ENCODE peak calls at places on chromosomes 1 and 21, in eight cellular contexts. N, I, Y, Q, W, K, J and A are unnamed samples.

GRCh38 chr1:31828341-31828740 is 12.5 kb upstream of the SPOCD1 start:
- DNase-seq in W (no peak), Y (no peak), K (no peak), J (no peak), Q (no peak), N (no peak), I (no peak), A (no peak)

GRCh38 chr1:33867684-33868083 is 3.8 kb downstream of the HMGB4 start:
- DNase-seq in Y (no peak), J (no peak), Q (no peak), K (no peak), I (no peak), N (no peak), W (no peak), A (no peak)

GRCh38 chr1:27563407-27564263 is 40.3 kb downstream of the AHDC1 start:
- DNase-seq in I (peak; percentile 74), Y (peak; percentile 77), Q (no peak), N (no peak), J (peak; percentile 68), W (no peak), K (peak; percentile 76), A (no peak)

GRCh38 chr1:42851420-42851819 is 5.0 kb downstream of the ZNF691 start:
- DNase-seq in W (no peak), Y (no peak), Q (no peak), J (no peak), K (no peak), I (no peak), N (no peak), A (no peak)

GRCh38 chr1:236103059-236103458 is 38.2 kb upstream of the NID1 start:
- DNase-seq in J (no peak), I (no peak), W (no peak), N (no peak), Y (no peak), K (no peak), Q (no peak), A (no peak)

GRCh38 chr1:225596736-225597135 is 56.2 kb downstream of the ENAH start:
- DNase-seq in J (no peak), N (no peak), W (no peak), Q (no peak), K (no peak), I (no peak), Y (no peak), A (no peak)

GRCh38 chr1:11080931-11081330 is 18.7 kb downstream of the EXOSC10 start:
- DNase-seq in W (no peak), N (no peak), Y (no peak), K (no peak), Q (no peak), I (no peak), J (no peak), A (no peak)

GRCh38 chr1:147723691-147724323 is 36.6 kb downstream of the GJA5 start:
- DNase-seq in K (peak; percentile 38), Q (no peak), I (no peak), J (peak; percentile 16), N (peak; percentile 26), W (peak; percentile 82), Y (peak; percentile 48), A (no peak)

GRCh38 chr1:43285269-43285986 is at the start of gene C1orf210:
- DNase-seq in K (no peak), Y (no peak), J (no peak), Q (no peak), I (no peak), W (peak; percentile 34), N (no peak), A (no peak)

GRCh38 chr21:40901690-40902089 is 54.7 kb upstream of the DSCAM start:
- DNase-seq in N (no peak), W (no peak), Y (peak; percentile 51), I (no peak), K (peak; percentile 34), J (no peak), Q (no peak), A (no peak)

DNA sequence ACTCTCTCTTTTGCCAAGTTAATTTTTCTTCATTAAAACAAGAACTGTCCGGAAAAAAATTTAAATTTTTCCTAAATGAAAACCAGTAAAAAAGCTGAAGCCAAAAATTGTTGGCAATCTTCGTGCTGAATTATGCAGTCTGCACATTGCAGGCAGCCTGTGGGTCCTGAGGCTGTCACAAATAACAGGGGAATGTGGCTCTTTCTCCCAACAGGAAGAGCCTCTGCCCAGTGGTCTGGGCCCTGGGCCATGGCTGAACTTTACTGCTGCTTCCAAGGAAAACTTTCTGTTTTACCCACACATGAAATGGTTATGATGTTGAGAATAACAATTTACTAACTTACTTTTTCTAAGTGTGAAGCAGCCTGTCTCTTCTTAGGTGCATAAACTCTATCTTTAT is 154.0 kb upstream of the SPAG17 start:
- DNase-seq in I (no peak), W (no peak), Y (no peak), N (no peak), Q (no peak), K (no peak), J (no peak), A (no peak)
- H3K9me3 ChIP-seq in I (no peaks in the 10 kb centered on the region), W (no peaks in the 10 kb centered on the region), Y (no peaks in the 10 kb centered on the region), N (no peaks in the 10 kb centered on the region), Q (no peaks in the 10 kb centered on the region), K (no peaks in the 10 kb centered on the region), J (no peaks in the 10 kb centered on the region), A (no peaks in the 10 kb centered on the region)

DNA sequence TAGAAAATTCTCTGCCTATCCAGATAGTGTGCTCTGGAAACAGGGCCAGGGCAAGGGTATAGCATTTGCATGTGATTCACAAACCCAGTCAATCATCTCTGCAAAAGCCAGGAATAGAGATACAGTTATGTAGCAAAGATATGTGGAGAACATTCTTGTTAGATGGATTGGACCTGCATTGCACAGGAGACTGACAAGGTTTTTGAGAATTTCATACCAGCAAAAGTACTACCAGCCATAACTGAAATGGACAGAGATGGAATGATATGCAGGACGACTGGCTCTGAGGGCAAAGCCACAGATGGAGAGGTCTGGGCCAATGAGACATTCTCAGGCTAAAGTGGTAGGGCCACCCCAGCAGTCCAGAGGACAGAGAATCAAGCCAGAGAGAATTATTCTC is 24.7 kb downstream of the SCMH1 start:
- DNase-seq in Y (no peak), J (no peak), I (no peak), N (no peak), W (no peak), Q (no peak), K (no peak), A (no peak)
- H3K9me3 ChIP-seq in Y (no peaks in the 10 kb centered on the region), J (peaks cover 3% of the 10 kb centered on the region), I (no peaks in the 10 kb centered on the region), N (peaks cover 20% of the 10 kb centered on the region), W (peaks cover 4% of the 10 kb centered on the region), Q (peaks cover 5% of the 10 kb centered on the region), K (no peaks in the 10 kb centered on the region), A (no peaks in the 10 kb centered on the region)

GRCh38 chr21:9741343-9741742 is 780.0 kb upstream of the TPTE start:
- DNase-seq in J (no peak), Q (no peak), K (no peak), I (no peak), Y (no peak), N (no peak), W (no peak), A (no peak)
- H3K9me3 ChIP-seq in J (peaks cover 11% of the 10 kb centered on the region), Q (peaks cover 66% of the 10 kb centered on the region), K (no peaks in the 10 kb centered on the region), I (no peaks in the 10 kb centered on the region), Y (no peaks in the 10 kb centered on the region), N (peaks cover 10% of the 10 kb centered on the region), W (peaks cover 67% of the 10 kb centered on the region), A (no peaks in the 10 kb centered on the region)

DNA sequence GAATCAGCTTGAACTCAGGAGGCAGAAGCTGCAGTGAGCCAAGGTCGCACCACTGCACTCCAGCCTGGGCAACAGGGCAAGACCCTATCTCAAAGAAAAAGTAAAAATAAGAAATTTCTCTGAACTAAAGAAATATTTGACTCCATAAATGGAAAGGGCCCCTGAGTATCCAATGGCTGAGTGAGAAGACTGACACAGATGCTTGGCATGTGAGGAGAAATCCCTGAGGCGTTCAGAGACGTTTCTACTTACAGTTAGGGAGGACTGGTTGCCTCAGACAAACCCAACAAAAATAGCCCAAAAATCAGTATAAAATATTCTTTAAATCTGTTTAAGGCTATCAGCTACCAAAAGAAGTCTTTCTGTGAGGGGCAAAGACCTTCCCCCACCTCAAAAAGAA is 3.0 kb upstream of the SUMO3 start:
- DNase-seq in Y (no peak), K (no peak), N (no peak), W (no peak), I (no peak), Q (no peak), J (peak; percentile 49), A (no peak)
- H3K9me3 ChIP-seq in Y (no peaks in the 10 kb centered on the region), K (no peaks in the 10 kb centered on the region), N (peaks cover 12% of the 10 kb centered on the region), W (peaks cover 10% of the 10 kb centered on the region), I (peaks cover 9% of the 10 kb centered on the region), Q (peaks cover 39% of the 10 kb centered on the region), J (peaks cover 33% of the 10 kb centered on the region), A (peaks cover 3% of the 10 kb centered on the region)

GRCh38 chr1:152580433-152580832 is at the start of gene LCE3D:
- DNase-seq in Y (no peak), Q (no peak), K (no peak), I (no peak), W (no peak), J (no peak), N (no peak), A (no peak)

GRCh38 chr1:152582647-152583046 is 2.3 kb upstream of the LCE3D start:
- DNase-seq in I (no peak), W (no peak), Q (no peak), J (no peak), N (no peak), K (no peak), Y (no peak), A (no peak)

GRCh38 chr1:152577168-152577567 is 3.1 kb downstream of the LCE3D start:
- DNase-seq in Q (no peak), Y (no peak), N (no peak), J (no peak), W (no peak), I (no peak), K (no peak), A (no peak)
- H3K9me3 ChIP-seq in Q (peaks cover 19% of the 10 kb centered on the region), Y (no peaks in the 10 kb centered on the region), N (no peaks in the 10 kb centered on the region), J (no peaks in the 10 kb centered on the region), W (peaks cover 31% of the 10 kb centered on the region), I (no peaks in the 10 kb centered on the region), K (no peaks in the 10 kb centered on the region), A (no peaks in the 10 kb centered on the region)

DNA sequence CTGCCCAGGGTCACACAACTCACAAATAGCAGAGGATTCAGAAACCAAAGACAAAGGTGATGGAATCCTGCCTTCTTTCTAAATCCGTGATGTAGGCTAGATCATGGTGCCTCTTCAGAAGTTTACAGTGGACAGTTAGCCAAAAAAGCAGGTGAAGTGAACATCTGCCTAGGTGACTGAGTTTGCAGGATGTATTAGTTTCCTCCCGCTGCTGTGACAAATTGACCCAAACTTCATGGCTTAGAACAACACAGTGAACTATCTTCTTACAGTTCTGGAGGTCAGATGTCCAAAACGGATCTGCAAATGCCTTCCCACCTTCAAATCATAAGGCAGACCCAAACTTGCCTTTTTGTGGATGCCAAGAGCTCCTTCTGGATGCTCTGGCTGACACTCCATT is 3.2 kb upstream of the TMEM51 start:
- DNase-seq in J (no peak), Q (no peak), I (no peak), Y (no peak), N (no peak), W (no peak), K (no peak), A (no peak)
- H3K9me3 ChIP-seq in J (peaks cover 5% of the 10 kb centered on the region), Q (no peaks in the 10 kb centered on the region), I (no peaks in the 10 kb centered on the region), Y (no peaks in the 10 kb centered on the region), N (no peaks in the 10 kb centered on the region), W (no peaks in the 10 kb centered on the region), K (no peaks in the 10 kb centered on the region), A (no peaks in the 10 kb centered on the region)

GRCh38 chr1:152442765-152443164 is 28.7 kb upstream of the CRNN start:
- DNase-seq in K (peak; percentile 28), W (no peak), Q (no peak), J (no peak), N (no peak), I (no peak), Y (no peak), A (no peak)
- H3K9me3 ChIP-seq in K (no peaks in the 10 kb centered on the region), W (peaks cover 8% of the 10 kb centered on the region), Q (no peaks in the 10 kb centered on the region), J (no peaks in the 10 kb centered on the region), N (no peaks in the 10 kb centered on the region), I (no peaks in the 10 kb centered on the region), Y (no peaks in the 10 kb centered on the region), A (no peaks in the 10 kb centered on the region)